ENCODE peak calls at places on chromosomes 2 and 18, in nine cellular contexts. L, Z, Q, Y, T, I, D, A and S are unnamed samples.

GRCh38 chr18:79510731-79511141 is 115.0 kb downstream of the NFATC1 start:
- DNase-seq in T (no peak), Q (no peak), A (no peak), L (no peak), Y (no peak), D (no peak), I (no peak), Z (no peak), S (no peak)

GRCh38 chr2:190320696-190321095 is 1.1 kb upstream of the HIBCH start:
- DNase-seq in A (no peak), Q (no peak), L (no peak), Y (no peak), T (peak), I (no peak), D (no peak), Z (no peak), S (no peak)

GRCh38 chr2:138814123-138814883 is 34.1 kb upstream of the NXPH2 start:
- DNase-seq in T (no peak), Q (no peak), Z (no peak), A (no peak), L (peak), Y (peak), I (no peak), D (peak), S (no peak)

GRCh38 chr2:97765933-97766332 is 52.6 kb downstream of the ZAP70 start:
- DNase-seq in Q (no peak), T (no peak), Z (no peak), I (no peak), A (no peak), L (no peak), D (no peak), Y (no peak), S (no peak)

GRCh38 chr2:214575030-214575949 is 164.4 kb downstream of the VWC2L start:
- DNase-seq in A (no peak), Z (peak), T (no peak), Q (no peak), I (no peak), Y (no peak), D (no peak), L (no peak), S (no peak)

GRCh38 chr2:219551863-219552381 is 8.1 kb downstream of the TMEM198 start:
- DNase-seq in Q (no peak), T (no peak), D (peak), A (no peak), I (no peak), L (peak), Z (no peak), Y (no peak), S (no peak)

GRCh38 chr18:26453370-26454030 is 94.9 kb downstream of the KCTD1 start:
- DNase-seq in Y (no peak), T (no peak), I (no peak), D (no peak), A (no peak), Z (no peak), Q (no peak), L (peak), S (no peak)

GRCh38 chr2:14051401-14051800 is 581.1 kb upstream of the LRATD1 start:
- DNase-seq in I (no peak), Y (no peak), D (no peak), T (no peak), Z (no peak), A (no peak), L (no peak), Q (no peak), S (no peak)

GRCh38 chr2:166972002-166972401 is 83.7 kb downstream of the XIRP2 start:
- DNase-seq in I (no peak), Z (no peak), A (no peak), L (no peak), T (no peak), Q (no peak), D (no peak), Y (no peak), S (no peak)

GRCh38 chr18:77118256-77119090 is 14.1 kb downstream of the MBP start:
- DNase-seq in A (no peak), I (peak), T (no peak), L (no peak), Y (no peak), Z (no peak), D (no peak), Q (no peak), S (no peak)

GRCh38 chr18:44950685-44951195 is 270.1 kb downstream of the SETBP1 start:
- DNase-seq in T (no peak), Y (no peak), D (no peak), Z (no peak), Q (no peak), L (no peak), A (no peak), I (peak), S (no peak)

GRCh38 chr2:762646-763045 is 85.4 kb upstream of the TMEM18 start:
- DNase-seq in A (no peak), Z (no peak), L (no peak), Q (no peak), Y (no peak), T (no peak), I (no peak), D (no peak), S (no peak)

GRCh38 chr2:134408386-134408785 is 154.5 kb downstream of the MGAT5 start:
- DNase-seq in Q (no peak), Z (peak), I (no peak), A (no peak), T (no peak), L (no peak), Y (no peak), D (no peak), S (no peak)

GRCh38 chr2:126650994-126651393 is 5.0 kb upstream of the GYPC start:
- DNase-seq in Y (no peak), I (peak), L (no peak), A (no peak), T (no peak), Q (no peak), Z (no peak), D (no peak), S (no peak)

GRCh38 chr2:88136817-88137216 is 9.0 kb upstream of the FABP1 start:
- DNase-seq in Q (no peak), I (no peak), Z (no peak), Y (no peak), A (no peak), L (no peak), D (no peak), T (no peak), S (no peak)

GRCh38 chr2:60569680-60570111 is 16.2 kb upstream of the BCL11A start:
- DNase-seq in D (no peak), L (no peak), Q (no peak), T (no peak), A (no peak), Y (no peak), Z (no peak), I (no peak), S (no peak)

GRCh38 chr2:45162711-45163110 is 153.5 kb upstream of the SIX2 start:
- DNase-seq in Y (no peak), Z (no peak), A (no peak), I (no peak), T (no peak), L (no peak), Q (no peak), D (no peak), S (no peak)

GRCh38 chr2:218892693-218893348 is 12.2 kb downstream of the WNT10A start:
- DNase-seq in A (peak), D (peak), I (no peak), Q (peak), L (peak), Z (peak), Y (peak), T (peak), S (peak)